ENCODE peak calls at places on chromosomes 16 and 17, in ten cellular contexts. One of them, this sample, is unnamed. For H3K4me1, the result is how much of the 10 kb centered on the place peaks cover.

GRCh38 chr16:50207652-50208051 is 54.5 kb downstream of the TENT4B start:
- DNase-seq in uterus: no peak
- DNase-seq in heart right ventricle: peak
- DNase-seq in kidney: no peak
- DNase-seq in IMR-90: peak
- DNase-seq in Panc1: no peak
- DNase-seq in Peyer's patch: no peak
- DNase-seq in breast epithelium: no peak
- DNase-seq in naive thymus-derived CD4-positive, alpha-beta T cell: no peak
- DNase-seq in cardiac muscle cell: peak
- DNase-seq in this sample: no peak

GRCh38 chr17:54177606-54178308 is 355.0 kb downstream of the KIF2B start:
- DNase-seq in uterus: no peak
- DNase-seq in heart right ventricle: no peak
- DNase-seq in kidney: no peak
- DNase-seq in IMR-90: no peak
- DNase-seq in Panc1: no peak
- DNase-seq in Peyer's patch: no peak
- DNase-seq in breast epithelium: no peak
- DNase-seq in naive thymus-derived CD4-positive, alpha-beta T cell: no peak
- DNase-seq in cardiac muscle cell: no peak
- DNase-seq in this sample: no peak

GRCh38 chr16:30691907-30692306 is 7.1 kb upstream of the SRCAP start:
- DNase-seq in uterus: no peak
- DNase-seq in heart right ventricle: no peak
- DNase-seq in kidney: no peak
- DNase-seq in IMR-90: no peak
- DNase-seq in Panc1: no peak
- DNase-seq in Peyer's patch: no peak
- DNase-seq in breast epithelium: no peak
- DNase-seq in naive thymus-derived CD4-positive, alpha-beta T cell: no peak
- DNase-seq in cardiac muscle cell: no peak
- DNase-seq in this sample: no peak

GRCh38 chr16:56569971-56570370 is 5.1 kb downstream of the MT4 start:
- DNase-seq in uterus: no peak
- DNase-seq in heart right ventricle: no peak
- DNase-seq in kidney: no peak
- DNase-seq in IMR-90: no peak
- DNase-seq in Panc1: no peak
- DNase-seq in Peyer's patch: no peak
- DNase-seq in breast epithelium: no peak
- DNase-seq in naive thymus-derived CD4-positive, alpha-beta T cell: no peak
- DNase-seq in cardiac muscle cell: no peak
- DNase-seq in this sample: no peak

GRCh38 chr16:22813223-22813945 is 578 bp upstream of the HS3ST2 start:
- DNase-seq in uterus: no peak
- DNase-seq in heart right ventricle: peak
- DNase-seq in kidney: peak
- DNase-seq in IMR-90: peak
- DNase-seq in Panc1: no peak
- DNase-seq in Peyer's patch: no peak
- DNase-seq in breast epithelium: no peak
- DNase-seq in naive thymus-derived CD4-positive, alpha-beta T cell: no peak
- DNase-seq in cardiac muscle cell: peak
- DNase-seq in this sample: peak

GRCh38 chr17:19672009-19672837 is 23.7 kb downstream of the ALDH3A2 start:
- DNase-seq in uterus: no peak
- DNase-seq in heart right ventricle: peak
- DNase-seq in kidney: peak
- DNase-seq in IMR-90: peak
- DNase-seq in Panc1: no peak
- DNase-seq in Peyer's patch: no peak
- DNase-seq in breast epithelium: no peak
- DNase-seq in naive thymus-derived CD4-positive, alpha-beta T cell: no peak
- DNase-seq in cardiac muscle cell: no peak
- DNase-seq in this sample: peak

GRCh38 chr17:39564201-39564828 is 43.4 kb downstream of the NEUROD2 start:
- DNase-seq in uterus: no peak
- DNase-seq in heart right ventricle: no peak
- DNase-seq in kidney: no peak
- DNase-seq in IMR-90: no peak
- DNase-seq in Panc1: no peak
- DNase-seq in Peyer's patch: no peak
- DNase-seq in breast epithelium: no peak
- DNase-seq in naive thymus-derived CD4-positive, alpha-beta T cell: no peak
- DNase-seq in cardiac muscle cell: no peak
- DNase-seq in this sample: no peak

GRCh38 chr17:60390881-60391418 is 983 bp downstream of the USP32 start:
- DNase-seq in uterus: peak
- DNase-seq in heart right ventricle: peak
- DNase-seq in kidney: peak
- DNase-seq in IMR-90: peak
- DNase-seq in Panc1: no peak
- DNase-seq in Peyer's patch: peak
- DNase-seq in breast epithelium: no peak
- DNase-seq in naive thymus-derived CD4-positive, alpha-beta T cell: peak
- DNase-seq in cardiac muscle cell: peak
- DNase-seq in this sample: no peak

GRCh38 chr16:68235882-68236803 is at the start of gene ESRP2:
- DNase-seq in uterus: no peak
- DNase-seq in heart right ventricle: no peak
- DNase-seq in kidney: peak
- DNase-seq in IMR-90: no peak
- DNase-seq in Panc1: no peak
- DNase-seq in Peyer's patch: peak
- DNase-seq in breast epithelium: peak
- DNase-seq in naive thymus-derived CD4-positive, alpha-beta T cell: peak
- DNase-seq in cardiac muscle cell: peak
- DNase-seq in this sample: peak

GRCh38 chr17:70047619-70048018 is 27.4 kb upstream of the KCNJ16 start:
- DNase-seq in uterus: no peak
- DNase-seq in heart right ventricle: no peak
- DNase-seq in kidney: no peak
- DNase-seq in IMR-90: no peak
- DNase-seq in Panc1: no peak
- DNase-seq in Peyer's patch: no peak
- DNase-seq in breast epithelium: no peak
- DNase-seq in naive thymus-derived CD4-positive, alpha-beta T cell: no peak
- DNase-seq in cardiac muscle cell: no peak
- DNase-seq in this sample: no peak

GRCh38 chr17:73285603-73285908 is 23.9 kb upstream of the CPSF4L start:
- DNase-seq in uterus: no peak
- DNase-seq in heart right ventricle: no peak
- DNase-seq in kidney: no peak
- DNase-seq in IMR-90: no peak
- DNase-seq in Panc1: no peak
- DNase-seq in Peyer's patch: no peak
- DNase-seq in breast epithelium: no peak
- DNase-seq in naive thymus-derived CD4-positive, alpha-beta T cell: no peak
- DNase-seq in cardiac muscle cell: no peak
- DNase-seq in this sample: no peak
- H3K4me1 ChIP-seq in uterus: half or more
- H3K4me1 ChIP-seq in heart right ventricle: half or more
- H3K4me1 ChIP-seq in kidney: under half
- H3K4me1 ChIP-seq in IMR-90: under half
- H3K4me1 ChIP-seq in Panc1: under half
- H3K4me1 ChIP-seq in Peyer's patch: under half
- H3K4me1 ChIP-seq in breast epithelium: under half
- H3K4me1 ChIP-seq in naive thymus-derived CD4-positive, alpha-beta T cell: under half
- H3K4me1 ChIP-seq in cardiac muscle cell: under half
- H3K4me1 ChIP-seq in this sample: under half

GRCh38 chr17:42853004-42853403 is 2.0 kb downstream of the AOC3 start:
- DNase-seq in uterus: peak
- DNase-seq in heart right ventricle: no peak
- DNase-seq in kidney: peak
- DNase-seq in IMR-90: no peak
- DNase-seq in Panc1: no peak
- DNase-seq in Peyer's patch: no peak
- DNase-seq in breast epithelium: no peak
- DNase-seq in naive thymus-derived CD4-positive, alpha-beta T cell: no peak
- DNase-seq in cardiac muscle cell: no peak
- DNase-seq in this sample: no peak
- H3K4me3 ChIP-seq in uterus: peak
- H3K4me3 ChIP-seq in heart right ventricle: peak
- H3K4me3 ChIP-seq in kidney: peak
- H3K4me3 ChIP-seq in IMR-90: no peak
- H3K4me3 ChIP-seq in Panc1: no peak
- H3K4me3 ChIP-seq in Peyer's patch: peak
- H3K4me3 ChIP-seq in breast epithelium: peak
- H3K4me3 ChIP-seq in naive thymus-derived CD4-positive, alpha-beta T cell: no peak
- H3K4me3 ChIP-seq in cardiac muscle cell: no peak
- H3K4me3 ChIP-seq in this sample: peak

GRCh38 chr16:27428035-27428785 is 26.2 kb downstream of the IL21R start:
- DNase-seq in uterus: no peak
- DNase-seq in heart right ventricle: peak
- DNase-seq in kidney: no peak
- DNase-seq in IMR-90: no peak
- DNase-seq in Panc1: no peak
- DNase-seq in Peyer's patch: no peak
- DNase-seq in breast epithelium: no peak
- DNase-seq in naive thymus-derived CD4-positive, alpha-beta T cell: no peak
- DNase-seq in cardiac muscle cell: no peak
- DNase-seq in this sample: no peak

GRCh38 chr16:27427538-27427937 is 25.6 kb downstream of the IL21R start:
- DNase-seq in uterus: no peak
- DNase-seq in heart right ventricle: no peak
- DNase-seq in kidney: no peak
- DNase-seq in IMR-90: no peak
- DNase-seq in Panc1: no peak
- DNase-seq in Peyer's patch: no peak
- DNase-seq in breast epithelium: no peak
- DNase-seq in naive thymus-derived CD4-positive, alpha-beta T cell: no peak
- DNase-seq in cardiac muscle cell: no peak
- DNase-seq in this sample: no peak

GRCh38 chr16:27425961-27426360 is 24.0 kb downstream of the IL21R start:
- DNase-seq in uterus: no peak
- DNase-seq in heart right ventricle: no peak
- DNase-seq in kidney: no peak
- DNase-seq in IMR-90: no peak
- DNase-seq in Panc1: no peak
- DNase-seq in Peyer's patch: no peak
- DNase-seq in breast epithelium: no peak
- DNase-seq in naive thymus-derived CD4-positive, alpha-beta T cell: no peak
- DNase-seq in cardiac muscle cell: no peak
- DNase-seq in this sample: no peak

GRCh38 chr16:27424772-27425498 is 23.0 kb downstream of the IL21R start:
- DNase-seq in uterus: no peak
- DNase-seq in heart right ventricle: no peak
- DNase-seq in kidney: no peak
- DNase-seq in IMR-90: no peak
- DNase-seq in Panc1: no peak
- DNase-seq in Peyer's patch: peak
- DNase-seq in breast epithelium: no peak
- DNase-seq in naive thymus-derived CD4-positive, alpha-beta T cell: no peak
- DNase-seq in cardiac muscle cell: no peak
- DNase-seq in this sample: no peak

GRCh38 chr16:27426423-27427408 is 24.7 kb downstream of the IL21R start:
- DNase-seq in uterus: no peak
- DNase-seq in heart right ventricle: peak
- DNase-seq in kidney: no peak
- DNase-seq in IMR-90: peak
- DNase-seq in Panc1: peak
- DNase-seq in Peyer's patch: peak
- DNase-seq in breast epithelium: peak
- DNase-seq in naive thymus-derived CD4-positive, alpha-beta T cell: peak
- DNase-seq in cardiac muscle cell: no peak
- DNase-seq in this sample: no peak
- H3K4me1 ChIP-seq in uterus: under half
- H3K4me1 ChIP-seq in heart right ventricle: under half
- H3K4me1 ChIP-seq in kidney: under half
- H3K4me1 ChIP-seq in IMR-90: under half
- H3K4me1 ChIP-seq in Panc1: under half
- H3K4me1 ChIP-seq in Peyer's patch: under half
- H3K4me1 ChIP-seq in breast epithelium: under half
- H3K4me1 ChIP-seq in naive thymus-derived CD4-positive, alpha-beta T cell: under half
- H3K4me1 ChIP-seq in cardiac muscle cell: under half
- H3K4me1 ChIP-seq in this sample: under half

GRCh38 chr16:86222965-86223551 is 287.3 kb upstream of the FOXF1 start:
- DNase-seq in uterus: no peak
- DNase-seq in heart right ventricle: no peak
- DNase-seq in kidney: no peak
- DNase-seq in IMR-90: peak
- DNase-seq in Panc1: peak
- DNase-seq in Peyer's patch: no peak
- DNase-seq in breast epithelium: no peak
- DNase-seq in naive thymus-derived CD4-positive, alpha-beta T cell: no peak
- DNase-seq in cardiac muscle cell: no peak
- DNase-seq in this sample: no peak
- H3K4me3 ChIP-seq in uterus: no peak
- H3K4me3 ChIP-seq in heart right ventricle: no peak
- H3K4me3 ChIP-seq in kidney: no peak
- H3K4me3 ChIP-seq in IMR-90: peak
- H3K4me3 ChIP-seq in Panc1: no peak
- H3K4me3 ChIP-seq in Peyer's patch: peak
- H3K4me3 ChIP-seq in breast epithelium: no peak
- H3K4me3 ChIP-seq in naive thymus-derived CD4-positive, alpha-beta T cell: no peak
- H3K4me3 ChIP-seq in cardiac muscle cell: no peak
- H3K4me3 ChIP-seq in this sample: no peak

DNA sequence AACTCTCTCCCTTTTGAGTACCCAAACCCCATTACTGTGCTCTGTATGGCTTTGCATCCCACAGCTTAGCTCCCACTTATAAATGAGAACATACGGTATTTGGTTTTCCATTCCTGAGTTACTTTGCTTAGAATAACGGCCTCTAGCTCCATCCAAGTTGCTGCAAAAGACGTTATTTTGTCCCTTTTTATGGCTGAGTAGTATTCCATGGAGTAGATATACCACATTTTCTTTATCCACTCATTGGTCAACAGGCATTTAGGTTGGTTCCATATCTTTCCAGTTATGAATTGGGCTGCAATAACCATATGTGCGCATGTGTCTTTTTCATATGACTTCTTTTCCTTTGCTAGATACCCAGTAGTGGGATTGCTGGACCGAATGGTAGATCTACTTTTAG is 19.9 kb upstream of the SYT17 start:
- DNase-seq in uterus: no peak
- DNase-seq in heart right ventricle: no peak
- DNase-seq in kidney: no peak
- DNase-seq in IMR-90: no peak
- DNase-seq in Panc1: no peak
- DNase-seq in Peyer's patch: no peak
- DNase-seq in breast epithelium: no peak
- DNase-seq in naive thymus-derived CD4-positive, alpha-beta T cell: no peak
- DNase-seq in cardiac muscle cell: no peak
- DNase-seq in this sample: no peak
- H3K4me1 ChIP-seq in uterus: under half
- H3K4me1 ChIP-seq in heart right ventricle: under half
- H3K4me1 ChIP-seq in kidney: under half
- H3K4me1 ChIP-seq in IMR-90: under half
- H3K4me1 ChIP-seq in Panc1: under half
- H3K4me1 ChIP-seq in Peyer's patch: under half
- H3K4me1 ChIP-seq in breast epithelium: under half
- H3K4me1 ChIP-seq in naive thymus-derived CD4-positive, alpha-beta T cell: under half
- H3K4me1 ChIP-seq in cardiac muscle cell: under half
- H3K4me1 ChIP-seq in this sample: under half

This sample was measured in pancreas.